ENCODE peak calls at places on chromosomes 11 and 22, in six cellular contexts. One of them, this sample, is unnamed.

GRCh38 chr22:39502789-39503464 is 837 bp downstream of the MIEF1 start:
- DNase-seq in astrocyte of the spinal cord: no peak
- DNase-seq in neural crest cell: no peak
- DNase-seq in foreskin melanocyte: no peak
- DNase-seq in activated naive CD8-positive, alpha-beta T cell treated with anti-CD3 and anti-CD28 coated beads, Interleukin-2, amount 10 ng/mL, durations not matched to agents 7 days and 5 days: no peak
- DNase-seq in NCI-H510A treated with DMSO at 0.1 percent for 48 hours: no peak
- DNase-seq in this sample: no peak

GRCh38 chr11:80240245-80240644 is 799.4 kb upstream of the TENM4 start:
- DNase-seq in astrocyte of the spinal cord: no peak
- DNase-seq in neural crest cell: no peak
- DNase-seq in foreskin melanocyte: no peak
- DNase-seq in activated naive CD8-positive, alpha-beta T cell treated with anti-CD3 and anti-CD28 coated beads, Interleukin-2, amount 10 ng/mL, durations not matched to agents 7 days and 5 days: no peak
- DNase-seq in NCI-H510A treated with DMSO at 0.1 percent for 48 hours: no peak
- DNase-seq in this sample: no peak

GRCh38 chr22:46198274-46198673 is 47.9 kb downstream of the PPARA start:
- DNase-seq in astrocyte of the spinal cord: no peak
- DNase-seq in neural crest cell: no peak
- DNase-seq in foreskin melanocyte: no peak
- DNase-seq in activated naive CD8-positive, alpha-beta T cell treated with anti-CD3 and anti-CD28 coated beads, Interleukin-2, amount 10 ng/mL, durations not matched to agents 7 days and 5 days: no peak
- DNase-seq in NCI-H510A treated with DMSO at 0.1 percent for 48 hours: no peak
- DNase-seq in this sample: no peak

GRCh38 chr11:64674774-64675173 is 48.2 kb downstream of the NRXN2 start:
- DNase-seq in astrocyte of the spinal cord: no peak
- DNase-seq in neural crest cell: no peak
- DNase-seq in foreskin melanocyte: no peak
- DNase-seq in activated naive CD8-positive, alpha-beta T cell treated with anti-CD3 and anti-CD28 coated beads, Interleukin-2, amount 10 ng/mL, durations not matched to agents 7 days and 5 days: no peak
- DNase-seq in NCI-H510A treated with DMSO at 0.1 percent for 48 hours: no peak
- DNase-seq in this sample: no peak

GRCh38 chr22:44710474-44711235 is 8.7 kb downstream of the PRR5 start:
- DNase-seq in astrocyte of the spinal cord: no peak
- DNase-seq in neural crest cell: no peak
- DNase-seq in foreskin melanocyte: no peak
- DNase-seq in activated naive CD8-positive, alpha-beta T cell treated with anti-CD3 and anti-CD28 coated beads, Interleukin-2, amount 10 ng/mL, durations not matched to agents 7 days and 5 days: peak; percentile 64
- DNase-seq in NCI-H510A treated with DMSO at 0.1 percent for 48 hours: no peak
- DNase-seq in this sample: no peak

GRCh38 chr22:40076702-40077645 is 82.2 kb downstream of the FAM83F start:
- DNase-seq in astrocyte of the spinal cord: no peak
- DNase-seq in neural crest cell: no peak
- DNase-seq in foreskin melanocyte: no peak
- DNase-seq in activated naive CD8-positive, alpha-beta T cell treated with anti-CD3 and anti-CD28 coated beads, Interleukin-2, amount 10 ng/mL, durations not matched to agents 7 days and 5 days: no peak
- DNase-seq in NCI-H510A treated with DMSO at 0.1 percent for 48 hours: no peak
- DNase-seq in this sample: no peak

GRCh38 chr11:119786431-119787073 is 57.6 kb upstream of the NECTIN1 start:
- DNase-seq in astrocyte of the spinal cord: no peak
- DNase-seq in neural crest cell: no peak
- DNase-seq in foreskin melanocyte: no peak
- DNase-seq in activated naive CD8-positive, alpha-beta T cell treated with anti-CD3 and anti-CD28 coated beads, Interleukin-2, amount 10 ng/mL, durations not matched to agents 7 days and 5 days: no peak
- DNase-seq in NCI-H510A treated with DMSO at 0.1 percent for 48 hours: no peak
- DNase-seq in this sample: no peak

GRCh38 chr11:26905368-26905767 is 88.5 kb upstream of the FIBIN start:
- DNase-seq in astrocyte of the spinal cord: peak; percentile 25
- DNase-seq in neural crest cell: no peak
- DNase-seq in foreskin melanocyte: peak; percentile 21
- DNase-seq in activated naive CD8-positive, alpha-beta T cell treated with anti-CD3 and anti-CD28 coated beads, Interleukin-2, amount 10 ng/mL, durations not matched to agents 7 days and 5 days: no peak
- DNase-seq in NCI-H510A treated with DMSO at 0.1 percent for 48 hours: no peak
- DNase-seq in this sample: peak; percentile 33

GRCh38 chr11:14789879-14790484 is 102.0 kb downstream of the CYP2R1 start:
- DNase-seq in astrocyte of the spinal cord: peak; percentile 10
- DNase-seq in neural crest cell: no peak
- DNase-seq in foreskin melanocyte: no peak
- DNase-seq in activated naive CD8-positive, alpha-beta T cell treated with anti-CD3 and anti-CD28 coated beads, Interleukin-2, amount 10 ng/mL, durations not matched to agents 7 days and 5 days: no peak
- DNase-seq in NCI-H510A treated with DMSO at 0.1 percent for 48 hours: peak; percentile 7
- DNase-seq in this sample: no peak

This sample was measured in COLO829.